ENCODE peak calls at places on chromosomes 6 and 20, in seven cellular contexts. One of them, this sample, is unnamed.

GRCh38 chr6:170049641-170050491 is 241.0 kb downstream of the DLL1 start:
- DNase-seq in progenitor cell of endocrine pancreas: no peak
- DNase-seq in dorsolateral prefrontal cortex: peak
- DNase-seq in fibroblast of mammary gland: peak
- DNase-seq in thoracic aorta: no peak
- DNase-seq in GM12878: no peak
- DNase-seq in GM12865: no peak
- DNase-seq in this sample: peak

GRCh38 chr6:30260036-30260504 is 46.9 kb upstream of the TRIM26 start:
- DNase-seq in GM12878: no peak
- DNase-seq in GM12865: peak
- DNase-seq in thoracic aorta: no peak
- DNase-seq in progenitor cell of endocrine pancreas: peak
- DNase-seq in dorsolateral prefrontal cortex: peak
- DNase-seq in fibroblast of mammary gland: no peak
- DNase-seq in this sample: peak

GRCh38 chr6:56652994-56653393 is 10.3 kb upstream of the DST start:
- DNase-seq in dorsolateral prefrontal cortex: no peak
- DNase-seq in thoracic aorta: no peak
- DNase-seq in fibroblast of mammary gland: peak
- DNase-seq in GM12865: no peak
- DNase-seq in progenitor cell of endocrine pancreas: no peak
- DNase-seq in GM12878: no peak
- DNase-seq in this sample: no peak

GRCh38 chr6:30163090-30163917 is at the start of gene TRIM15:
- DNase-seq in progenitor cell of endocrine pancreas: no peak
- DNase-seq in GM12878: no peak
- DNase-seq in dorsolateral prefrontal cortex: no peak
- DNase-seq in thoracic aorta: no peak
- DNase-seq in fibroblast of mammary gland: no peak
- DNase-seq in GM12865: no peak
- DNase-seq in this sample: peak

GRCh38 chr6:102582569-102582968 is 1189.1 kb downstream of the GRIK2 start:
- DNase-seq in GM12865: no peak
- DNase-seq in GM12878: no peak
- DNase-seq in progenitor cell of endocrine pancreas: no peak
- DNase-seq in dorsolateral prefrontal cortex: no peak
- DNase-seq in fibroblast of mammary gland: no peak
- DNase-seq in thoracic aorta: no peak
- DNase-seq in this sample: peak

GRCh38 chr6:155623450-155624178 is 168.0 kb upstream of the NOX3 start:
- DNase-seq in GM12878: no peak
- DNase-seq in dorsolateral prefrontal cortex: no peak
- DNase-seq in thoracic aorta: no peak
- DNase-seq in progenitor cell of endocrine pancreas: no peak
- DNase-seq in fibroblast of mammary gland: no peak
- DNase-seq in GM12865: no peak
- DNase-seq in this sample: no peak

GRCh38 chr20:47540443-47541354 is 39.0 kb downstream of the NCOA3 start:
- DNase-seq in GM12878: peak
- DNase-seq in fibroblast of mammary gland: peak
- DNase-seq in GM12865: no peak
- DNase-seq in thoracic aorta: no peak
- DNase-seq in dorsolateral prefrontal cortex: no peak
- DNase-seq in progenitor cell of endocrine pancreas: no peak
- DNase-seq in this sample: no peak

GRCh38 chr20:13458860-13459451 is 179.8 kb downstream of the TASP1 start:
- DNase-seq in fibroblast of mammary gland: peak
- DNase-seq in thoracic aorta: no peak
- DNase-seq in progenitor cell of endocrine pancreas: no peak
- DNase-seq in GM12878: no peak
- DNase-seq in GM12865: peak
- DNase-seq in dorsolateral prefrontal cortex: no peak
- DNase-seq in this sample: no peak

GRCh38 chr6:52407467-52407866 is 12.7 kb upstream of the EFHC1 start:
- DNase-seq in fibroblast of mammary gland: peak
- DNase-seq in GM12878: no peak
- DNase-seq in progenitor cell of endocrine pancreas: no peak
- DNase-seq in thoracic aorta: no peak
- DNase-seq in GM12865: peak
- DNase-seq in dorsolateral prefrontal cortex: no peak
- DNase-seq in this sample: no peak

GRCh38 chr6:147322299-147323162 is 118.3 kb downstream of the STXBP5 start:
- DNase-seq in dorsolateral prefrontal cortex: no peak
- DNase-seq in thoracic aorta: no peak
- DNase-seq in fibroblast of mammary gland: peak
- DNase-seq in GM12865: peak
- DNase-seq in GM12878: peak
- DNase-seq in progenitor cell of endocrine pancreas: no peak
- DNase-seq in this sample: no peak

GRCh38 chr20:41048475-41049242 is 20.0 kb downstream of the TOP1 start:
- DNase-seq in progenitor cell of endocrine pancreas: no peak
- DNase-seq in dorsolateral prefrontal cortex: no peak
- DNase-seq in GM12865: peak
- DNase-seq in GM12878: no peak
- DNase-seq in fibroblast of mammary gland: no peak
- DNase-seq in thoracic aorta: no peak
- DNase-seq in this sample: no peak

GRCh38 chr6:37940074-37940847 is 120.7 kb downstream of the ZFAND3 start:
- DNase-seq in GM12878: no peak
- DNase-seq in progenitor cell of endocrine pancreas: no peak
- DNase-seq in fibroblast of mammary gland: peak
- DNase-seq in GM12865: no peak
- DNase-seq in thoracic aorta: no peak
- DNase-seq in dorsolateral prefrontal cortex: no peak
- DNase-seq in this sample: no peak

GRCh38 chr20:49990310-49990720 is 7.5 kb downstream of the SNAI1 start:
- DNase-seq in thoracic aorta: no peak
- DNase-seq in progenitor cell of endocrine pancreas: no peak
- DNase-seq in dorsolateral prefrontal cortex: no peak
- DNase-seq in GM12878: no peak
- DNase-seq in fibroblast of mammary gland: no peak
- DNase-seq in GM12865: no peak
- DNase-seq in this sample: no peak

GRCh38 chr6:15403094-15403493 is 157.2 kb downstream of the JARID2 start:
- DNase-seq in thoracic aorta: no peak
- DNase-seq in GM12865: no peak
- DNase-seq in progenitor cell of endocrine pancreas: no peak
- DNase-seq in GM12878: no peak
- DNase-seq in dorsolateral prefrontal cortex: no peak
- DNase-seq in fibroblast of mammary gland: no peak
- DNase-seq in this sample: no peak

GRCh38 chr20:64001607-64002011 is 20.7 kb downstream of the PRPF6 start:
- DNase-seq in thoracic aorta: no peak
- DNase-seq in fibroblast of mammary gland: no peak
- DNase-seq in progenitor cell of endocrine pancreas: no peak
- DNase-seq in GM12865: no peak
- DNase-seq in GM12878: no peak
- DNase-seq in dorsolateral prefrontal cortex: no peak
- DNase-seq in this sample: no peak

GRCh38 chr6:81838724-81839425 is 86.4 kb upstream of the TENT5A start:
- DNase-seq in fibroblast of mammary gland: no peak
- DNase-seq in progenitor cell of endocrine pancreas: no peak
- DNase-seq in thoracic aorta: no peak
- DNase-seq in dorsolateral prefrontal cortex: no peak
- DNase-seq in GM12878: no peak
- DNase-seq in GM12865: no peak
- DNase-seq in this sample: no peak
- TF ChIP-seq CTCF in fibroblast of mammary gland: no peak
- TF ChIP-seq CTCF in progenitor cell of endocrine pancreas: no peak
- TF ChIP-seq CTCF in thoracic aorta: no peak
- TF ChIP-seq CTCF in dorsolateral prefrontal cortex: no peak
- TF ChIP-seq CTCF in GM12878: no peak
- TF ChIP-seq CTCF in GM12865: no peak
- TF ChIP-seq CTCF in this sample: no peak

GRCh38 chr20:62137478-62138203 is 5.6 kb downstream of the PSMA7 start:
- DNase-seq in fibroblast of mammary gland: no peak
- DNase-seq in GM12865: no peak
- DNase-seq in GM12878: no peak
- DNase-seq in progenitor cell of endocrine pancreas: no peak
- DNase-seq in thoracic aorta: no peak
- DNase-seq in dorsolateral prefrontal cortex: no peak
- DNase-seq in this sample: peak

GRCh38 chr20:62135573-62136266 is 7.5 kb downstream of the PSMA7 start:
- DNase-seq in dorsolateral prefrontal cortex: no peak
- DNase-seq in progenitor cell of endocrine pancreas: no peak
- DNase-seq in fibroblast of mammary gland: no peak
- DNase-seq in thoracic aorta: no peak
- DNase-seq in GM12878: no peak
- DNase-seq in GM12865: no peak
- DNase-seq in this sample: no peak

GRCh38 chr20:62136283-62137091 is 6.7 kb downstream of the PSMA7 start:
- DNase-seq in dorsolateral prefrontal cortex: peak
- DNase-seq in fibroblast of mammary gland: peak
- DNase-seq in progenitor cell of endocrine pancreas: peak
- DNase-seq in thoracic aorta: no peak
- DNase-seq in GM12878: no peak
- DNase-seq in GM12865: peak
- DNase-seq in this sample: no peak

GRCh38 chr20:62138204-62138543 is 5.0 kb downstream of the PSMA7 start:
- DNase-seq in fibroblast of mammary gland: no peak
- DNase-seq in thoracic aorta: no peak
- DNase-seq in GM12878: no peak
- DNase-seq in GM12865: no peak
- DNase-seq in progenitor cell of endocrine pancreas: no peak
- DNase-seq in dorsolateral prefrontal cortex: no peak
- DNase-seq in this sample: peak

GRCh38 chr20:62137092-62137384 is 6.2 kb downstream of the PSMA7 start:
- DNase-seq in GM12878: no peak
- DNase-seq in dorsolateral prefrontal cortex: no peak
- DNase-seq in fibroblast of mammary gland: no peak
- DNase-seq in GM12865: no peak
- DNase-seq in progenitor cell of endocrine pancreas: no peak
- DNase-seq in thoracic aorta: no peak
- DNase-seq in this sample: no peak
- TF ChIP-seq CTCF in GM12878: no peak
- TF ChIP-seq CTCF in dorsolateral prefrontal cortex: peak
- TF ChIP-seq CTCF in fibroblast of mammary gland: no peak
- TF ChIP-seq CTCF in GM12865: no peak
- TF ChIP-seq CTCF in progenitor cell of endocrine pancreas: no peak
- TF ChIP-seq CTCF in thoracic aorta: no peak
- TF ChIP-seq CTCF in this sample: peak

GRCh38 chr6:39642300-39642699 is 82.9 kb downstream of the KIF6 start:
- DNase-seq in GM12865: no peak
- DNase-seq in progenitor cell of endocrine pancreas: no peak
- DNase-seq in dorsolateral prefrontal cortex: no peak
- DNase-seq in fibroblast of mammary gland: no peak
- DNase-seq in thoracic aorta: no peak
- DNase-seq in GM12878: no peak
- DNase-seq in this sample: no peak
- TF ChIP-seq CTCF in GM12865: no peak
- TF ChIP-seq CTCF in progenitor cell of endocrine pancreas: no peak
- TF ChIP-seq CTCF in dorsolateral prefrontal cortex: no peak
- TF ChIP-seq CTCF in fibroblast of mammary gland: no peak
- TF ChIP-seq CTCF in thoracic aorta: no peak
- TF ChIP-seq CTCF in GM12878: peak
- TF ChIP-seq CTCF in this sample: no peak

DNA sequence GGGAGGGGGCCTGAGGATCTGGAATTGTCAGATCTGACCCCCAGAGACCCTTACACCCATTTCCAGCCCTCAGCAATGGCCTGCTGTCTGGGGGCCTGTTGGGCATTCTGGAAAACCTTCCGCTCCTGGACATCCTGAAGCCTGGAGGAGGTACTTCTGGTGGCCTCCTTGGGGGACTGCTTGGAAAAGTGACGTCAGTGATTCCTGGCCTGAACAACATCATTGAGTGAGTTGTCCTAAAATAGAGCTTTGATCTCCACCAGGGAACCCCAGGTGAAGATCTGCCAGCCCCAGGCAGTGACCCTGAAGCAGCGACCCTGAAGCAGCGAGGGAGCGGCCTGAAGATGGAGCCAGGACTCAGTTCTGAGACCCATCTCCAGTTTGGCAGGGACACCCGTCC is 2.2 kb downstream of the BPIFA1 start:
- DNase-seq in GM12878: no peak
- DNase-seq in thoracic aorta: no peak
- DNase-seq in GM12865: no peak
- DNase-seq in dorsolateral prefrontal cortex: no peak
- DNase-seq in progenitor cell of endocrine pancreas: no peak
- DNase-seq in fibroblast of mammary gland: no peak
- DNase-seq in this sample: no peak
- TF ChIP-seq CTCF in GM12878: no peak
- TF ChIP-seq CTCF in thoracic aorta: no peak
- TF ChIP-seq CTCF in GM12865: no peak
- TF ChIP-seq CTCF in dorsolateral prefrontal cortex: no peak
- TF ChIP-seq CTCF in progenitor cell of endocrine pancreas: no peak
- TF ChIP-seq CTCF in fibroblast of mammary gland: no peak
- TF ChIP-seq CTCF in this sample: no peak

GRCh38 chr6:104284872-104285271 is 574.8 kb downstream of the HACE1 start:
- DNase-seq in GM12865: no peak
- DNase-seq in thoracic aorta: no peak
- DNase-seq in fibroblast of mammary gland: no peak
- DNase-seq in GM12878: no peak
- DNase-seq in progenitor cell of endocrine pancreas: no peak
- DNase-seq in dorsolateral prefrontal cortex: no peak
- DNase-seq in this sample: no peak

GRCh38 chr6:104286641-104287040 is 573.1 kb downstream of the HACE1 start:
- DNase-seq in dorsolateral prefrontal cortex: no peak
- DNase-seq in GM12865: no peak
- DNase-seq in thoracic aorta: no peak
- DNase-seq in progenitor cell of endocrine pancreas: no peak
- DNase-seq in GM12878: no peak
- DNase-seq in fibroblast of mammary gland: no peak
- DNase-seq in this sample: no peak

GRCh38 chr6:104281370-104281769 is 578.3 kb downstream of the HACE1 start:
- DNase-seq in GM12865: peak
- DNase-seq in thoracic aorta: no peak
- DNase-seq in GM12878: no peak
- DNase-seq in fibroblast of mammary gland: no peak
- DNase-seq in progenitor cell of endocrine pancreas: no peak
- DNase-seq in dorsolateral prefrontal cortex: no peak
- DNase-seq in this sample: no peak
- TF ChIP-seq CTCF in GM12865: peak
- TF ChIP-seq CTCF in thoracic aorta: no peak
- TF ChIP-seq CTCF in GM12878: peak
- TF ChIP-seq CTCF in fibroblast of mammary gland: no peak
- TF ChIP-seq CTCF in progenitor cell of endocrine pancreas: no peak
- TF ChIP-seq CTCF in dorsolateral prefrontal cortex: no peak
- TF ChIP-seq CTCF in this sample: no peak

GRCh38 chr6:138291036-138291848 is 73.0 kb upstream of the PBOV1 start:
- DNase-seq in GM12878: no peak
- DNase-seq in fibroblast of mammary gland: no peak
- DNase-seq in thoracic aorta: no peak
- DNase-seq in progenitor cell of endocrine pancreas: no peak
- DNase-seq in GM12865: no peak
- DNase-seq in dorsolateral prefrontal cortex: peak
- DNase-seq in this sample: no peak
- TF ChIP-seq CTCF in GM12878: no peak
- TF ChIP-seq CTCF in fibroblast of mammary gland: no peak
- TF ChIP-seq CTCF in thoracic aorta: no peak
- TF ChIP-seq CTCF in progenitor cell of endocrine pancreas: no peak
- TF ChIP-seq CTCF in GM12865: no peak
- TF ChIP-seq CTCF in dorsolateral prefrontal cortex: no peak
- TF ChIP-seq CTCF in this sample: no peak

DNA sequence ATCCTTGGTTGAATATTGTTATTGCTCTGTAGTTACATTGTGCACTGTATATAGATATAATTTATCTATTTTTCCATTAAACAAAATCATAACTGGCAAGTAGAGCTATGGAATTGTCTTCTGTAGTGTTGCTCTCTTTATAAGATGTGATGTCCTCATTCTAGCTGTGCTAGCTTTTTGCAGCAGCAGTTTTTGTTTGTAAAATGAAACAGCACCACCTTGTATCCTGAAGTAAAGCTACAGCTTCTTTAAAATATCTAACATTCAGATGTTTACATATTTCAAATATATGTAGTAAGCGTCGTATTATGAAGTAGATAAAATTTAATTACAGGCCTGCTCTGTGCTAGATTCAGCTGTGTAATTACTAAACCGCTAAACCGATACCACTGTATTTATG is 328.8 kb upstream of the MANEA start:
- DNase-seq in GM12878: no peak
- DNase-seq in dorsolateral prefrontal cortex: no peak
- DNase-seq in progenitor cell of endocrine pancreas: no peak
- DNase-seq in fibroblast of mammary gland: no peak
- DNase-seq in thoracic aorta: no peak
- DNase-seq in GM12865: no peak
- DNase-seq in this sample: no peak
- TF ChIP-seq CTCF in GM12878: no peak
- TF ChIP-seq CTCF in dorsolateral prefrontal cortex: no peak
- TF ChIP-seq CTCF in progenitor cell of endocrine pancreas: no peak
- TF ChIP-seq CTCF in fibroblast of mammary gland: no peak
- TF ChIP-seq CTCF in thoracic aorta: no peak
- TF ChIP-seq CTCF in GM12865: no peak
- TF ChIP-seq CTCF in this sample: no peak

This sample was measured in left lung.